ENCODE peak calls at places on chromosomes 12 and 14, in six cellular contexts. Q is Peyer's patch; A is activated CD8-positive, alpha-beta memory T cell treated with anti-CD3 and anti-CD28 coated beads for 24 hours; E is iPS-NIHi11; K is tibial artery; W is HT1080. G is an unnamed sample.

GRCh38 chr14:57884175-57884574 is 18.3 kb upstream of the SLC35F4 start:
- DNase-seq in Q (no peak), A (no peak), E (no peak), K (no peak), W (no peak), G (no peak)

GRCh38 chr12:22256076-22256475 is 78.4 kb downstream of the ST8SIA1 start:
- DNase-seq in Q (no peak), A (no peak), E (no peak), K (no peak), W (no peak), G (no peak)

GRCh38 chr14:101233391-101233790 is 327.9 kb upstream of the DIO3 start:
- DNase-seq in Q (peak), A (no peak), E (no peak), K (no peak), W (no peak), G (no peak)

GRCh38 chr12:71455028-71455737 is 15.6 kb downstream of the LGR5 start:
- DNase-seq in Q (no peak), A (no peak), E (peak), K (no peak), W (no peak), G (peak)

GRCh38 chr12:69284131-69284530 is 44.8 kb downstream of the CPSF6 start:
- DNase-seq in Q (peak), A (no peak), E (peak), K (peak), W (peak), G (peak)

GRCh38 chr12:113424915-113425823 is 3.0 kb downstream of the SDSL start:
- DNase-seq in Q (peak), A (peak), E (peak), K (peak), W (peak), G (peak)

GRCh38 chr14:54470701-54471100 is 18.1 kb downstream of the GMFB start:
- DNase-seq in Q (no peak), A (no peak), E (no peak), K (no peak), W (no peak), G (no peak)

GRCh38 chr14:87133073-87133815 is 859.7 kb downstream of the GALC start:
- DNase-seq in Q (no peak), A (no peak), E (no peak), K (no peak), W (peak), G (peak)

GRCh38 chr14:76152333-76152681 is 585 bp downstream of the GPATCH2L start:
- DNase-seq in Q (peak), A (peak), E (peak), K (peak), W (peak), G (peak)

GRCh38 chr14:69355955-69356321 is 42.2 kb downstream of the ERH start:
- DNase-seq in Q (no peak), A (no peak), E (no peak), K (peak), W (peak), G (no peak)

GRCh38 chr12:133080051-133080618 is 588 bp upstream of the ZNF140 start:
- DNase-seq in Q (peak), A (peak), E (peak), K (peak), W (peak), G (peak)

GRCh38 chr12:11793896-11794295 is 144.4 kb downstream of the ETV6 start:
- DNase-seq in Q (no peak), A (no peak), E (no peak), K (no peak), W (no peak), G (peak)

GRCh38 chr14:104395941-104396681 is 183.5 kb upstream of the C14orf180 start:
- DNase-seq in Q (no peak), A (no peak), E (no peak), K (peak), W (no peak), G (no peak)

GRCh38 chr14:68106456-68106855 is 286.9 kb downstream of the RAD51B start:
- DNase-seq in Q (no peak), A (no peak), E (no peak), K (no peak), W (no peak), G (no peak)

GRCh38 chr12:57109207-57110160 is 1.7 kb downstream of the STAT6 start:
- DNase-seq in Q (no peak), A (no peak), E (no peak), K (no peak), W (no peak), G (no peak)

GRCh38 chr12:64001439-64001838 is 156.9 kb downstream of the SRGAP1 start:
- DNase-seq in Q (no peak), A (no peak), E (no peak), K (no peak), W (no peak), G (no peak)

GRCh38 chr14:65184032-65184764 is 81.9 kb upstream of the MAX start:
- DNase-seq in Q (no peak), A (no peak), E (no peak), K (no peak), W (peak), G (no peak)

GRCh38 chr14:20630340-20631022 is 11.0 kb downstream of the OR6S1 start:
- DNase-seq in Q (peak), A (peak), E (peak), K (no peak), W (peak), G (peak)

GRCh38 chr12:106739815-106740552 is 34.5 kb upstream of the RIC8B start:
- DNase-seq in Q (no peak), A (no peak), E (no peak), K (no peak), W (peak), G (no peak)

GRCh38 chr14:65206448-65207096 is 104.3 kb upstream of the MAX start:
- DNase-seq in Q (no peak), A (no peak), E (no peak), K (no peak), W (peak), G (no peak)

GRCh38 chr12:110538869-110539622 is 36.9 kb downstream of the RAD9B start:
- DNase-seq in Q (peak), A (no peak), E (no peak), K (no peak), W (no peak), G (no peak)

G was measured in left kidney.